ENCODE peak calls at places on chromosomes 1 and 21, in eight cellular contexts. U, B, T, N, M, R, E and A are unnamed samples.

GRCh38 chr1:34166191-34167090 is 1.4 kb upstream of the CSMD2 start:
- DNase-seq in U (peak; percentile 75), B (no peak), T (peak; percentile 95), N (no peak), M (no peak), R (no peak), E (no peak), A (no peak)

GRCh38 chr1:199743227-199743626 is 284.3 kb upstream of the NR5A2 start:
- DNase-seq in U (no peak), B (no peak), T (no peak), N (no peak), M (no peak), R (peak; percentile 39), E (no peak), A (no peak)

GRCh38 chr1:239587066-239587465 is 200.7 kb downstream of the CHRM3 start:
- DNase-seq in U (no peak), B (peak; percentile 3), T (peak; percentile 11), N (no peak), M (no peak), R (no peak), E (no peak), A (no peak)

GRCh38 chr21:16402752-16403151 is 673.0 kb downstream of the USP25 start:
- DNase-seq in U (no peak), B (no peak), T (no peak), N (no peak), M (no peak), R (no peak), E (no peak), A (no peak)

GRCh38 chr21:41641821-41642368 is 125.0 kb downstream of the RIPK4 start:
- DNase-seq in U (peak; percentile 24), B (no peak), T (no peak), N (peak; percentile 70), M (peak; percentile 36), R (peak; percentile 94), E (no peak), A (peak; percentile 47)

GRCh38 chr1:214404571-214405213 is 123.7 kb downstream of the SMYD2 start:
- DNase-seq in U (no peak), B (no peak), T (peak; percentile 81), N (no peak), M (no peak), R (peak; percentile 75), E (no peak), A (no peak)

GRCh38 chr1:11100149-11100493 is 452 bp upstream of the EXOSC10 start:
- DNase-seq in U (no peak), B (no peak), T (no peak), N (no peak), M (no peak), R (no peak), E (no peak), A (peak; percentile 18)

GRCh38 chr1:110152133-110152785 is 2.0 kb downstream of the SLC6A17 start:
- DNase-seq in U (no peak), B (no peak), T (no peak), N (no peak), M (no peak), R (peak; percentile 74), E (no peak), A (no peak)

GRCh38 chr1:48582408-48582807 is 110.4 kb upstream of the SPATA6 start:
- DNase-seq in U (no peak), B (no peak), T (no peak), N (no peak), M (no peak), R (no peak), E (no peak), A (no peak)

GRCh38 chr1:208201241-208201640 is 42.9 kb downstream of the PLXNA2 start:
- DNase-seq in U (no peak), B (no peak), T (no peak), N (no peak), M (no peak), R (peak; percentile 91), E (no peak), A (peak; percentile 83)

GRCh38 chr1:248696261-248696660 is 6.3 kb downstream of the OR14I1 start:
- DNase-seq in U (no peak), B (peak; percentile 79), T (no peak), N (no peak), M (no peak), R (no peak), E (no peak), A (peak; percentile 23)

GRCh38 chr1:29879217-29879616 is 642.9 kb downstream of the PTPRU start:
- DNase-seq in U (no peak), B (no peak), T (no peak), N (no peak), M (no peak), R (no peak), E (no peak), A (no peak)

GRCh38 chr1:180899262-180899661 is 13.4 kb upstream of the KIAA1614 start:
- DNase-seq in U (no peak), B (no peak), T (no peak), N (no peak), M (no peak), R (no peak), E (no peak), A (no peak)

GRCh38 chr1:17016317-17016661 is 4.6 kb upstream of the ATP13A2 start:
- DNase-seq in U (no peak), B (no peak), T (peak; percentile 24), N (no peak), M (no peak), R (peak; percentile 76), E (peak; percentile 24), A (no peak)

GRCh38 chr1:54937469-54937868 is 43.0 kb upstream of the TMEM61 start:
- DNase-seq in U (peak; percentile 14), B (no peak), T (peak; percentile 25), N (no peak), M (no peak), R (peak; percentile 39), E (no peak), A (no peak)

GRCh38 chr1:2132222-2133038 is 62.1 kb downstream of the FAAP20 start:
- DNase-seq in U (peak; percentile 79), B (peak; percentile 53), T (peak; percentile 85), N (peak; percentile 30), M (peak; percentile 64), R (peak; percentile 85), E (peak; percentile 71), A (peak; percentile 24)

GRCh38 chr1:46037597-46037936 is 94.9 kb downstream of the PIK3R3 start:
- DNase-seq in U (no peak), B (no peak), T (no peak), N (no peak), M (no peak), R (no peak), E (no peak), A (no peak)

GRCh38 chr1:68372487-68372886 is 77.3 kb downstream of the RPE65 start:
- DNase-seq in U (no peak), B (no peak), T (peak; percentile 60), N (no peak), M (no peak), R (no peak), E (no peak), A (no peak)

GRCh38 chr1:157893681-157894080 is 52.1 kb upstream of the CD5L start:
- DNase-seq in U (no peak), B (no peak), T (no peak), N (no peak), M (no peak), R (no peak), E (no peak), A (no peak)

GRCh38 chr1:235136111-235136510 is 7.5 kb upstream of the TOMM20 start:
- DNase-seq in U (no peak), B (no peak), T (no peak), N (no peak), M (no peak), R (no peak), E (no peak), A (no peak)

DNA sequence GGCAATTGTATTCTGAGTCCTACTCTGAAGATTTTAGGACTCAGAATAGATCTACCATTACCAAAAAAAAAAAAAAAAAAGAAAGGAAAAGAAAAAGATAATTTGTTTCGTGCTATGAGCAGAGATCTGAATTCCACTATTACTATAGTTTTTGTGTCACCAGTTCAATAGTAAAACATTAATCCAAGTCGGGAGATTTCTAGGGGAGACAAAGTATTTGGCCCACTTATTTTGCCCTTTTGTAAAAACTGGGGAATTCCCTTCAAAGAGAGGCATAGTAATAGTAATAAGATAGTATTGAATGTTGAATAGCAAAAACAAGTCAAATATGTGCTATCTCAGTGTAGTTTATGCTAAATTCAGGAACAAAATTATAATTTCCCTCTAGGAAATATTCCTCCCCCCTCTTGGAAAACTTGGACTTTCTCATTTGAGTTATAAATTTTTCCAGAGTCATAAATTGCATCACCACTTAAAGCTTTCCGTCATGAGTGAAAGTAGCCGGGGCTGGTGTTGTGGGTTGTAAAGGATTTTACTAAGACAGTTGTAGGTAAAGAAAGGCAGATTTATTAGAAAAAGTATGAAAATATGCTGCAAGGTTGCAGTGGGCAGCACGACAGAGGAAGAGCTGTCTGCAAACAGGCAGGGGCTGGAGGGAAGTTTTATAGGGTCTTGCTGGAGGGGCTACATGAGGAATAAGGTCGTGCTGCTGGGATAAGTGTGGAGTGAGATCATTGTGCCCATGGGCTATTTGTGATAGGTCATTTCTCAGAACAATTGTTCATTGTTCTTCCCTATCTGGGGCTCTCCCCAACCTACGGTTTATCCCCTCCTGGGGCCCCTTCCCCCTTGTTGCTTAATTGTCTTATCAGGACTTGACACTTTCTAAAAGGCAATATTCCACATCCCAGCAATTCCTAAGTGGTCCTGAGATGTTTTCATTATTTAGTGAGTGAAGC is 1009.9 kb downstream of the PLA2G4A start:
- DNase-seq in U (peak; percentile 2), B (no peak), T (no peak), N (no peak), M (no peak), R (no peak), E (no peak), A (no peak)
- H3K27ac ChIP-seq in U (no peak overlapping the region), B (no peak overlapping the region), T (no peak overlapping the region), N (no peak overlapping the region), M (no peak overlapping the region), R (no peak overlapping the region), E (no peak overlapping the region), A (no peak overlapping the region)

GRCh38 chr1:173714759-173715537 is at the start of gene KLHL20:
- DNase-seq in U (peak; percentile 88), B (peak; percentile 92), T (peak; percentile 94), N (peak; percentile 69), M (peak; percentile 88), R (peak; percentile 90), E (peak; percentile 82), A (peak; percentile 89)
- TF ChIP-seq CTCF in U (no peak), B (no peak), T (no peak), N (peak; percentile 15), M (no peak), R (peak; percentile 6), E (no peak), A (no peak)

DNA sequence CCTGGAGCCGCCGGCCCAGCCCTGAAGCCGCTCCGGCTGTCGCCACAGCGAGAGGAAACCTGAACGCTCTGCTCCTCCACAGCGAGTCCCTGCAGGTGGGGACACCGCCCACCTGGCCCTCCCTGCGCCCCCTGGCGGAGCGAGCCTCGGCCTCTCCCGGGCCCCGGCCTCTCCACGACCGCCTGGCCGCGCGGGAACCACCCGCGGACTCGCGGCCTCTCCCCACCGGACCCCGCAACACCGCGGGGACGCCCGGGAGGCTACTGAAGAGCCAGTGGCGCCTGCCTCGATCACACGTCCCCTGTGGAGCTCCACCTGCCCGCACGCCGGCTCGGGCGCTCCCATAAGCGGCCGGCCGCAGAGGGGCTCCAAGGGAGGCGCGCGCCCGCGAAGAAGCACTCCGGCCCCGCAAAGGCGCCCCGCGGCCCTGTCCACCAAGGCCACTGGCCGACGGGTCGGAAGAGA is 109.6 kb downstream of the KCNN3 start:
- DNase-seq in U (peak; percentile 83), B (peak; percentile 36), T (peak; percentile 84), N (peak; percentile 60), M (peak; percentile 91), R (no peak), E (peak; percentile 70), A (peak; percentile 79)
- H3K27me3 ChIP-seq in U (peaks cover 44% of the 10 kb centered on the region), B (peaks cover 41% of the 10 kb centered on the region), T (peaks cover 17% of the 10 kb centered on the region), N (peaks cover 9% of the 10 kb centered on the region), M (peaks cover 19% of the 10 kb centered on the region), R (peaks cover 48% of the 10 kb centered on the region), E (peaks cover 31% of the 10 kb centered on the region), A (no peaks in the 10 kb centered on the region)

GRCh38 chr1:226405411-226405988 is 2.4 kb downstream of the PARP1 start:
- DNase-seq in U (peak; percentile 28), B (peak; percentile 64), T (peak; percentile 74), N (no peak), M (no peak), R (no peak), E (peak; percentile 38), A (no peak)
- H3K27ac ChIP-seq in U (peak overlapping the region; percentile 40), B (peak overlapping the region; percentile 90), T (peak overlapping the region; percentile 86), N (peak overlapping the region; percentile 83), M (no peak overlapping the region), R (no peak overlapping the region), E (no peak overlapping the region), A (peak overlapping the region; percentile 91)